ENCODE peak calls at places on chromosomes 4 and X, in five cellular contexts. One of them, this sample, is unnamed.

GRCh38 chr4:8730681-8731080 is 138.1 kb downstream of the CPZ start:
- DNase-seq in iris pigment epithelial cell: no peak
- DNase-seq in GM12865: no peak
- DNase-seq in activated CD8-positive, alpha-beta memory T cell treated with anti-CD3 and anti-CD28 coated beads for 24 hours: no peak
- DNase-seq in foreskin fibroblast: no peak
- DNase-seq in this sample: no peak

GRCh38 chr4:128572778-128573241 is 236.7 kb upstream of the JADE1 start:
- DNase-seq in iris pigment epithelial cell: no peak
- DNase-seq in GM12865: no peak
- DNase-seq in activated CD8-positive, alpha-beta memory T cell treated with anti-CD3 and anti-CD28 coated beads for 24 hours: no peak
- DNase-seq in foreskin fibroblast: no peak
- DNase-seq in this sample: no peak

GRCh38 chrX:140190441-140191108 is 225.3 kb upstream of the CXorf66 start:
- DNase-seq in iris pigment epithelial cell: no peak
- DNase-seq in GM12865: no peak
- DNase-seq in activated CD8-positive, alpha-beta memory T cell treated with anti-CD3 and anti-CD28 coated beads for 24 hours: no peak
- DNase-seq in foreskin fibroblast: no peak
- DNase-seq in this sample: no peak

GRCh38 chrX:67619253-67619652 is 75.4 kb downstream of the AR start:
- DNase-seq in iris pigment epithelial cell: peak
- DNase-seq in GM12865: peak
- DNase-seq in activated CD8-positive, alpha-beta memory T cell treated with anti-CD3 and anti-CD28 coated beads for 24 hours: no peak
- DNase-seq in foreskin fibroblast: peak
- DNase-seq in this sample: peak

GRCh38 chrX:64188901-64189300 is 16.6 kb downstream of the AMER1 start:
- DNase-seq in iris pigment epithelial cell: no peak
- DNase-seq in GM12865: no peak
- DNase-seq in activated CD8-positive, alpha-beta memory T cell treated with anti-CD3 and anti-CD28 coated beads for 24 hours: no peak
- DNase-seq in foreskin fibroblast: no peak
- DNase-seq in this sample: no peak

GRCh38 chrX:49184294-49185061 is 1.7 kb downstream of the PRICKLE3 start:
- DNase-seq in iris pigment epithelial cell: peak
- DNase-seq in GM12865: peak
- DNase-seq in activated CD8-positive, alpha-beta memory T cell treated with anti-CD3 and anti-CD28 coated beads for 24 hours: peak
- DNase-seq in foreskin fibroblast: peak
- DNase-seq in this sample: no peak

GRCh38 chr4:109729155-109729562 is 711 bp downstream of the PLA2G12A start:
- DNase-seq in iris pigment epithelial cell: peak
- DNase-seq in GM12865: peak
- DNase-seq in activated CD8-positive, alpha-beta memory T cell treated with anti-CD3 and anti-CD28 coated beads for 24 hours: no peak
- DNase-seq in foreskin fibroblast: no peak
- DNase-seq in this sample: no peak

GRCh38 chr4:53050361-53050774 is 188.3 kb downstream of the RASL11B start:
- DNase-seq in iris pigment epithelial cell: no peak
- DNase-seq in GM12865: no peak
- DNase-seq in activated CD8-positive, alpha-beta memory T cell treated with anti-CD3 and anti-CD28 coated beads for 24 hours: no peak
- DNase-seq in foreskin fibroblast: no peak
- DNase-seq in this sample: no peak

GRCh38 chr4:102141855-102142254 is 203.4 kb downstream of the SLC39A8 start:
- DNase-seq in iris pigment epithelial cell: no peak
- DNase-seq in GM12865: no peak
- DNase-seq in activated CD8-positive, alpha-beta memory T cell treated with anti-CD3 and anti-CD28 coated beads for 24 hours: no peak
- DNase-seq in foreskin fibroblast: no peak
- DNase-seq in this sample: no peak

GRCh38 chr4:39686997-39687396 is 10.9 kb upstream of the UBE2K start:
- DNase-seq in iris pigment epithelial cell: no peak
- DNase-seq in GM12865: no peak
- DNase-seq in activated CD8-positive, alpha-beta memory T cell treated with anti-CD3 and anti-CD28 coated beads for 24 hours: no peak
- DNase-seq in foreskin fibroblast: no peak
- DNase-seq in this sample: no peak

GRCh38 chr4:178356725-178357124 is 914.5 kb upstream of the AGA start:
- DNase-seq in iris pigment epithelial cell: no peak
- DNase-seq in GM12865: no peak
- DNase-seq in activated CD8-positive, alpha-beta memory T cell treated with anti-CD3 and anti-CD28 coated beads for 24 hours: no peak
- DNase-seq in foreskin fibroblast: no peak
- DNase-seq in this sample: no peak

GRCh38 chr4:95511477-95511876 is 37.3 kb downstream of the UNC5C start:
- DNase-seq in iris pigment epithelial cell: no peak
- DNase-seq in GM12865: no peak
- DNase-seq in activated CD8-positive, alpha-beta memory T cell treated with anti-CD3 and anti-CD28 coated beads for 24 hours: no peak
- DNase-seq in foreskin fibroblast: no peak
- DNase-seq in this sample: no peak

GRCh38 chr4:8671712-8672290 is 79.2 kb downstream of the CPZ start:
- DNase-seq in iris pigment epithelial cell: no peak
- DNase-seq in GM12865: no peak
- DNase-seq in activated CD8-positive, alpha-beta memory T cell treated with anti-CD3 and anti-CD28 coated beads for 24 hours: no peak
- DNase-seq in foreskin fibroblast: no peak
- DNase-seq in this sample: no peak

GRCh38 chr4:2696423-2696822 is 59.7 kb downstream of the TNIP2 start:
- DNase-seq in iris pigment epithelial cell: no peak
- DNase-seq in GM12865: peak
- DNase-seq in activated CD8-positive, alpha-beta memory T cell treated with anti-CD3 and anti-CD28 coated beads for 24 hours: no peak
- DNase-seq in foreskin fibroblast: no peak
- DNase-seq in this sample: no peak

GRCh38 chrX:138711399-138712347 is at the start of gene FGF13:
- DNase-seq in iris pigment epithelial cell: peak
- DNase-seq in GM12865: peak
- DNase-seq in activated CD8-positive, alpha-beta memory T cell treated with anti-CD3 and anti-CD28 coated beads for 24 hours: no peak
- DNase-seq in foreskin fibroblast: no peak
- DNase-seq in this sample: no peak

GRCh38 chr4:122914938-122915337 is 7.5 kb downstream of the NUDT6 start:
- DNase-seq in iris pigment epithelial cell: peak
- DNase-seq in GM12865: no peak
- DNase-seq in activated CD8-positive, alpha-beta memory T cell treated with anti-CD3 and anti-CD28 coated beads for 24 hours: no peak
- DNase-seq in foreskin fibroblast: peak
- DNase-seq in this sample: no peak

GRCh38 chr4:83662204-83662603 is 126.3 kb downstream of the GPAT3 start:
- DNase-seq in iris pigment epithelial cell: no peak
- DNase-seq in GM12865: no peak
- DNase-seq in activated CD8-positive, alpha-beta memory T cell treated with anti-CD3 and anti-CD28 coated beads for 24 hours: no peak
- DNase-seq in foreskin fibroblast: no peak
- DNase-seq in this sample: no peak

GRCh38 chr4:56976283-56976877 is 1.0 kb downstream of the NOA1 start:
- DNase-seq in iris pigment epithelial cell: peak
- DNase-seq in GM12865: peak
- DNase-seq in activated CD8-positive, alpha-beta memory T cell treated with anti-CD3 and anti-CD28 coated beads for 24 hours: no peak
- DNase-seq in foreskin fibroblast: no peak
- DNase-seq in this sample: no peak

GRCh38 chrX:30196322-30196721 is 19.0 kb upstream of the MAGEB2 start:
- DNase-seq in iris pigment epithelial cell: peak
- DNase-seq in GM12865: peak
- DNase-seq in activated CD8-positive, alpha-beta memory T cell treated with anti-CD3 and anti-CD28 coated beads for 24 hours: no peak
- DNase-seq in foreskin fibroblast: no peak
- DNase-seq in this sample: no peak

This sample was measured in AG09309.